ENCODE peak calls at places on chromosome 22, in nine cellular contexts. A, Z, P, V, B, F, E, W and R are unnamed samples.

GRCh38 chr22:49935561-49935960 is 17.1 kb downstream of the CRELD2 start:
- DNase-seq in A (no peak), Z (peak), P (no peak), V (no peak), B (no peak), F (no peak), E (no peak), W (no peak), R (no peak)

GRCh38 chr22:39663751-39664150 is 93.2 kb downstream of the CACNA1I start:
- DNase-seq in A (no peak), Z (no peak), P (no peak), V (no peak), B (no peak), F (no peak), E (no peak), W (no peak), R (no peak)

GRCh38 chr22:39634530-39635399 is 64.2 kb downstream of the CACNA1I start:
- DNase-seq in A (peak), Z (no peak), P (peak), V (peak), B (peak), F (no peak), E (no peak), W (no peak), R (no peak)

GRCh38 chr22:46511391-46512370 is 25.7 kb downstream of the CELSR1 start:
- DNase-seq in A (no peak), Z (no peak), P (no peak), V (no peak), B (no peak), F (no peak), E (no peak), W (no peak), R (no peak)

GRCh38 chr22:43483266-43483665 is 71.5 kb downstream of the MPPED1 start:
- DNase-seq in A (no peak), Z (no peak), P (no peak), V (no peak), B (no peak), F (no peak), E (no peak), W (no peak), R (no peak)

GRCh38 chr22:17104336-17104935 is 16.7 kb downstream of the TMEM121B start:
- DNase-seq in A (no peak), Z (no peak), P (no peak), V (no peak), B (no peak), F (no peak), E (no peak), W (no peak), R (no peak)

GRCh38 chr22:46054878-46055158 is 77.9 kb upstream of the WNT7B start:
- DNase-seq in A (no peak), Z (no peak), P (peak), V (no peak), B (no peak), F (no peak), E (no peak), W (no peak), R (no peak)

GRCh38 chr22:49934144-49934890 is 15.9 kb downstream of the CRELD2 start:
- DNase-seq in A (no peak), Z (no peak), P (peak), V (peak), B (peak), F (peak), E (no peak), W (no peak), R (no peak)

GRCh38 chr22:44758354-44758969 is 6.1 kb downstream of the ARHGAP8 start:
- DNase-seq in A (no peak), Z (no peak), P (peak), V (peak), B (peak), F (no peak), E (no peak), W (no peak), R (no peak)

GRCh38 chr22:46737105-46737975 is 712 bp downstream of the CERK start:
- DNase-seq in A (no peak), Z (peak), P (peak), V (no peak), B (peak), F (no peak), E (peak), W (peak), R (no peak)

GRCh38 chr22:36301384-36301828 is 48.5 kb downstream of the APOL1 start:
- DNase-seq in A (no peak), Z (peak), P (peak), V (peak), B (peak), F (peak), E (peak), W (peak), R (peak)

GRCh38 chr22:36337365-36338130 is 50.2 kb downstream of the MYH9 start:
- DNase-seq in A (no peak), Z (no peak), P (no peak), V (no peak), B (no peak), F (no peak), E (no peak), W (no peak), R (no peak)

GRCh38 chr22:49111085-49111484 is 716.6 kb downstream of the BRD1 start:
- DNase-seq in A (no peak), Z (no peak), P (no peak), V (no peak), B (no peak), F (no peak), E (no peak), W (no peak), R (no peak)

GRCh38 chr22:46352276-46352675 is 16.8 kb downstream of the TRMU start:
- DNase-seq in A (no peak), Z (no peak), P (no peak), V (no peak), B (no peak), F (no peak), E (no peak), W (no peak), R (no peak)

GRCh38 chr22:44024288-44024908 is at the start of gene PARVB:
- DNase-seq in A (no peak), Z (peak), P (peak), V (peak), B (peak), F (no peak), E (peak), W (no peak), R (no peak)

GRCh38 chr22:24514241-24515024 is 19.3 kb downstream of the UPB1 start:
- DNase-seq in A (no peak), Z (no peak), P (no peak), V (no peak), B (no peak), F (no peak), E (no peak), W (no peak), R (no peak)

GRCh38 chr22:35538801-35539321 is 1.8 kb upstream of the RASD2 start:
- DNase-seq in A (no peak), Z (peak), P (peak), V (no peak), B (peak), F (no peak), E (no peak), W (peak), R (no peak)

GRCh38 chr22:38981005-38981658 is 1.0 kb upstream of the APOBEC3B start:
- DNase-seq in A (no peak), Z (peak), P (peak), V (peak), B (peak), F (no peak), E (no peak), W (no peak), R (no peak)

GRCh38 chr22:44920183-44920582 is 89.6 kb downstream of the PHF21B start:
- DNase-seq in A (no peak), Z (no peak), P (no peak), V (no peak), B (no peak), F (no peak), E (no peak), W (no peak), R (no peak)

GRCh38 chr22:35431483-35432205 is 31.7 kb downstream of the MCM5 start:
- DNase-seq in A (no peak), Z (no peak), P (no peak), V (no peak), B (no peak), F (no peak), E (no peak), W (no peak), R (no peak)

GRCh38 chr22:42880815-42881214 is 23.7 kb upstream of the ARFGAP3 start:
- DNase-seq in A (no peak), Z (no peak), P (no peak), V (no peak), B (no peak), F (no peak), E (no peak), W (no peak), R (no peak)

GRCh38 chr22:50309601-50309991 is 2.1 kb upstream of the PLXNB2 start:
- DNase-seq in A (no peak), Z (no peak), P (no peak), V (no peak), B (no peak), F (no peak), E (no peak), W (no peak), R (no peak)

GRCh38 chr22:38176170-38176741 is 5.4 kb downstream of the PLA2G6 start:
- DNase-seq in A (peak), Z (peak), P (peak), V (no peak), B (peak), F (no peak), E (no peak), W (no peak), R (no peak)

GRCh38 chr22:44341431-44342346 is 28.9 kb upstream of the SHISAL1 start:
- DNase-seq in A (no peak), Z (no peak), P (no peak), V (no peak), B (no peak), F (no peak), E (no peak), W (no peak), R (no peak)

GRCh38 chr22:31150615-31151014 is 9.4 kb upstream of the RNF185 start:
- DNase-seq in A (no peak), Z (no peak), P (peak), V (peak), B (no peak), F (no peak), E (no peak), W (peak), R (no peak)